ENCODE peak calls at places on chromosomes 2 and 18, in eight cellular contexts. G is fibroblast of lung, T is cardiac fibroblast, B is astrocyte of the spinal cord, Z is NCI-H460, W is germinal center, O is C1 segment of cervical spinal cord, X is fibroblast of pulmonary artery. N is an unnamed sample.

GRCh38 chr2:164028764-164029534 is 293.1 kb upstream of the FIGN start:
- DNase-seq in G (peak; percentile 8), O (no peak), B (peak; percentile 59), T (peak; percentile 28), W (no peak), Z (no peak), X (peak; percentile 52), N (no peak)

GRCh38 chr2:140759431-140760156 is 1371.2 kb downstream of the LRP1B start:
- DNase-seq in X (no peak), G (no peak), W (no peak), T (no peak), B (no peak), Z (no peak), O (no peak), N (peak; percentile 2)

GRCh38 chr2:127137741-127138140 is 30.8 kb upstream of the BIN1 start:
- DNase-seq in Z (no peak), O (no peak), T (no peak), G (no peak), X (no peak), W (no peak), B (no peak), N (no peak)

GRCh38 chr2:16654775-16655456 is 10.7 kb downstream of the CYRIA start:
- DNase-seq in W (peak; percentile 47), B (no peak), T (no peak), Z (no peak), G (no peak), O (no peak), X (no peak), N (no peak)

GRCh38 chr2:140136366-140136765 is 1356.2 kb upstream of the NXPH2 start:
- DNase-seq in B (no peak), W (no peak), G (no peak), O (no peak), T (no peak), X (no peak), Z (no peak), N (no peak)

GRCh38 chr18:3972291-3972985 is 482.7 kb downstream of the DLGAP1 start:
- DNase-seq in G (no peak), Z (no peak), T (no peak), B (no peak), O (no peak), W (no peak), X (no peak), N (no peak)

GRCh38 chr2:234632527-234633391 is 135.9 kb upstream of the ARL4C start:
- DNase-seq in O (no peak), G (peak; percentile 99), B (peak; percentile 94), W (no peak), T (peak; percentile 51), Z (no peak), X (peak; percentile 62), N (no peak)

GRCh38 chr2:240421396-240421795 is 14.1 kb upstream of the GPC1 start:
- DNase-seq in B (no peak), W (no peak), T (no peak), O (no peak), X (no peak), Z (no peak), G (no peak), N (no peak)

GRCh38 chr18:50720281-50720680 is 99.5 kb downstream of the MRO start:
- DNase-seq in W (no peak), B (no peak), Z (no peak), X (no peak), T (no peak), O (no peak), G (no peak), N (no peak)

GRCh38 chr2:103462712-103463111 is 700.9 kb downstream of the TMEM182 start:
- DNase-seq in T (no peak), Z (no peak), B (no peak), O (no peak), G (no peak), W (no peak), X (no peak), N (no peak)

GRCh38 chr18:79664525-79665125 is 15.0 kb upstream of the CTDP1 start:
- DNase-seq in Z (no peak), G (peak; percentile 30), X (peak; percentile 44), T (peak; percentile 50), O (no peak), W (no peak), B (peak; percentile 17), N (no peak)

GRCh38 chr2:43065036-43065435 is 161.4 kb downstream of the ZFP36L2 start:
- DNase-seq in W (no peak), G (no peak), T (no peak), X (no peak), Z (no peak), B (no peak), O (no peak), N (no peak)

GRCh38 chr2:121036226-121036692 is 248.7 kb downstream of the TFCP2L1 start:
- DNase-seq in O (no peak), T (no peak), Z (no peak), X (no peak), W (no peak), B (no peak), G (no peak), N (no peak)

GRCh38 chr18:41899535-41899934 is 55.5 kb upstream of the PIK3C3 start:
- DNase-seq in X (no peak), B (no peak), O (no peak), T (peak; percentile 8), G (no peak), W (no peak), Z (no peak), N (no peak)

GRCh38 chr2:10449838-10450691 is 1.9 kb upstream of the ODC1 start:
- DNase-seq in Z (peak; percentile 68), O (no peak), T (peak; percentile 38), B (no peak), X (peak; percentile 33), G (no peak), W (no peak), N (no peak)

GRCh38 chr2:173323371-173323770 is 31.3 kb upstream of the CDCA7 start:
- DNase-seq in X (no peak), O (no peak), W (no peak), Z (no peak), G (no peak), T (peak; percentile 16), B (no peak), N (no peak)

GRCh38 chr2:161556440-161556839 is 67.8 kb upstream of the SLC4A10 start:
- DNase-seq in X (peak; percentile 0), T (peak; percentile 6), Z (no peak), O (no peak), W (no peak), B (no peak), G (no peak), N (no peak)

GRCh38 chr2:235894839-235895238 is 273.3 kb downstream of the GBX2 start:
- DNase-seq in Z (no peak), O (no peak), X (no peak), T (peak; percentile 5), G (no peak), W (no peak), B (no peak), N (no peak)

GRCh38 chr2:154392256-154392655 is 306.2 kb upstream of the KCNJ3 start:
- DNase-seq in X (no peak), Z (no peak), B (no peak), O (no peak), G (no peak), W (no peak), T (no peak), N (no peak)

GRCh38 chr18:8367217-8367988 is 241.8 kb upstream of the RAB12 start:
- DNase-seq in B (peak; percentile 18), Z (no peak), G (no peak), W (peak; percentile 28), O (no peak), X (peak; percentile 12), T (peak; percentile 18), N (peak; percentile 32)

GRCh38 chr2:218218409-218219185 is 1.6 kb downstream of the ARPC2 start:
- DNase-seq in B (no peak), W (peak; percentile 82), T (no peak), X (no peak), O (no peak), G (no peak), Z (no peak), N (no peak)

GRCh38 chr2:239563561-239563960 is 162.7 kb upstream of the HDAC4 start:
- DNase-seq in X (no peak), B (no peak), G (no peak), T (no peak), O (no peak), Z (no peak), W (no peak), N (no peak)

GRCh38 chr2:199792381-199792780 is 58.6 kb downstream of the FTCDNL1 start:
- DNase-seq in T (no peak), B (no peak), W (no peak), G (no peak), Z (no peak), X (no peak), O (no peak), N (no peak)

GRCh38 chr18:24014062-24014985 is at the start of gene TTC39C:
- DNase-seq in Z (no peak), W (peak; percentile 71), O (peak; percentile 41), X (peak; percentile 73), B (peak; percentile 68), G (peak; percentile 66), T (peak; percentile 67), N (peak; percentile 32)

N was measured in substantia nigra.